ENCODE peak calls at places on chromosomes 4 and X, in five cellular contexts. X, D, O, K and H are unnamed samples.

GRCh38 chr4:76982638-76983579 is 33.4 kb downstream of the SEPTIN11 start:
- DNase-seq in X (no peak), D (no peak), O (peak), K (peak), H (no peak)

GRCh38 chr4:108008721-108009120 is 19.0 kb downstream of the HADH start:
- DNase-seq in X (peak), D (no peak), O (peak), K (no peak), H (peak)

GRCh38 chrX:151359931-151360871 is 36.8 kb upstream of the VMA21 start:
- DNase-seq in X (peak), D (peak), O (no peak), K (peak), H (peak)

GRCh38 chr4:18113710-18114331 is 92.3 kb upstream of the LCORL start:
- DNase-seq in X (no peak), D (no peak), O (no peak), K (no peak), H (no peak)

GRCh38 chr4:183142566-183143545 is 43.8 kb downstream of the WWC2 start:
- DNase-seq in X (peak), D (peak), O (peak), K (peak), H (peak)

GRCh38 chrX:112642349-112642748 is 37.4 kb downstream of the LHFPL1 start:
- DNase-seq in X (peak), D (peak), O (peak), K (peak), H (peak)

GRCh38 chrX:42247241-42247640 is 323.9 kb upstream of the CASK start:
- DNase-seq in X (peak), D (no peak), O (peak), K (peak), H (peak)

GRCh38 chr4:36285784-36286480 is 4.5 kb downstream of the DTHD1 start:
- DNase-seq in X (peak), D (no peak), O (no peak), K (no peak), H (peak)

GRCh38 chr4:148292596-148293175 is 149.5 kb downstream of the NR3C2 start:
- DNase-seq in X (no peak), D (no peak), O (no peak), K (no peak), H (no peak)

GRCh38 chr4:184983660-184984356 is 34.5 kb upstream of the HELT start:
- DNase-seq in X (peak), D (peak), O (peak), K (peak), H (peak)

GRCh38 chrX:97787849-97788248 is 904.1 kb downstream of the RPA4 start:
- DNase-seq in X (no peak), D (no peak), O (no peak), K (no peak), H (no peak)

GRCh38 chr4:125762537-125762936 is 447.8 kb downstream of the FAT4 start:
- DNase-seq in X (no peak), D (no peak), O (no peak), K (no peak), H (no peak)

GRCh38 chrX:134186362-134187121 is 50.4 kb upstream of the CCDC160 start:
- DNase-seq in X (peak), D (no peak), O (no peak), K (no peak), H (peak)

GRCh38 chr4:77818667-77819408 is at the start of gene CNOT6L:
- DNase-seq in X (peak), D (peak), O (peak), K (peak), H (peak)

GRCh38 chrX:50470103-50471031 is at the start of gene DGKK:
- DNase-seq in X (no peak), D (no peak), O (no peak), K (no peak), H (no peak)

GRCh38 chrX:75273483-75273882 is 402 bp upstream of the UPRT start:
- DNase-seq in X (no peak), D (peak), O (no peak), K (no peak), H (no peak)

GRCh38 chr4:1983846-1984405 is 24.8 kb downstream of the NELFA start:
- DNase-seq in X (no peak), D (peak), O (no peak), K (peak), H (no peak)

GRCh38 chrX:24298191-24298590 is 15.7 kb downstream of the SUPT20HL2 start:
- DNase-seq in X (no peak), D (no peak), O (peak), K (no peak), H (no peak)

GRCh38 chrX:125205918-125206665 is 113.6 kb upstream of the TEX13C start:
- DNase-seq in X (peak), D (peak), O (no peak), K (no peak), H (no peak)

GRCh38 chrX:154002215-154002719 is 17.4 kb downstream of the IRAK1 start:
- DNase-seq in X (peak), D (no peak), O (peak), K (peak), H (peak)

GRCh38 chr4:152289963-152290362 is 245.9 kb downstream of the FBXW7 start:
- DNase-seq in X (no peak), D (no peak), O (no peak), K (peak), H (no peak)

GRCh38 chrX:115576676-115577075 is 15.7 kb downstream of the PLS3 start:
- DNase-seq in X (no peak), D (no peak), O (no peak), K (no peak), H (no peak)

GRCh38 chr4:85829276-85830051 is 354.5 kb downstream of the ARHGAP24 start:
- DNase-seq in X (peak), D (no peak), O (peak), K (peak), H (peak)

GRCh38 chr4:41058426-41058825 is 155.9 kb downstream of the APBB2 start:
- DNase-seq in X (no peak), D (no peak), O (peak), K (no peak), H (no peak)

GRCh38 chrX:11424903-11425674 is 131.9 kb downstream of the AMELX start:
- DNase-seq in X (no peak), D (no peak), O (no peak), K (no peak), H (no peak)

GRCh38 chr4:9938933-9939332 is 82.4 kb downstream of the SLC2A9 start:
- DNase-seq in X (no peak), D (no peak), O (no peak), K (no peak), H (no peak)

GRCh38 chrX:47587091-47587891 is 5.1 kb downstream of the TIMP1 start:
- DNase-seq in X (peak), D (no peak), O (peak), K (no peak), H (peak)

GRCh38 chr4:32417113-32417704 is 1697.0 kb downstream of the PCDH7 start:
- DNase-seq in X (no peak), D (no peak), O (no peak), K (no peak), H (no peak)

GRCh38 chr4:129988957-129989356 is 893.0 kb downstream of the C4orf33 start:
- DNase-seq in X (no peak), D (no peak), O (no peak), K (no peak), H (no peak)
- H3K4me3 ChIP-seq in X (no peak), D (no peak), O (no peak), K (no peak), H (no peak)

GRCh38 chrX:77162777-77163176 is 284.4 kb upstream of the FGF16 start:
- DNase-seq in X (no peak), D (no peak), O (no peak), K (no peak), H (no peak)

DNA sequence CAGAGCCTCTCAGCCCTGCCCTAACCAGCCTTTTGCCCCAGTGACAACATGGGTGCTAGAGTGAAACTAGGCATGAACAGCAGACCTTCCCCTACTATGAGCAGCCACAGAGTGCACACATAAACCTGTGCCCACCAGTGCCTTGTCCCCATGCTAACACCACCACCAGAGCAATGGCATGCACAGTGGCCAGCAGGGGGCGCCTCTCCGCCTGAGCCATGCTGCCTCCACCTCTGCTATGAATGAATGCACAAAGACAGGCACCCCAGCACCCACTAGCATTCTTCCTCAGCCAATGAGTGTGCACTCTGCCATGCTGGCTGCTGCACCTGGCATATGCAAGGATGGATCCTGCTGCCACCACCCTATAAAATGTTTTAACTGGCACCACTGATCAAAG is 286.9 kb upstream of the FGF16 start:
- DNase-seq in X (no peak), D (no peak), O (no peak), K (no peak), H (peak)
- TF ChIP-seq CTCF in X (peak), D (no peak), O (peak), K (peak), H (no peak)

DNA sequence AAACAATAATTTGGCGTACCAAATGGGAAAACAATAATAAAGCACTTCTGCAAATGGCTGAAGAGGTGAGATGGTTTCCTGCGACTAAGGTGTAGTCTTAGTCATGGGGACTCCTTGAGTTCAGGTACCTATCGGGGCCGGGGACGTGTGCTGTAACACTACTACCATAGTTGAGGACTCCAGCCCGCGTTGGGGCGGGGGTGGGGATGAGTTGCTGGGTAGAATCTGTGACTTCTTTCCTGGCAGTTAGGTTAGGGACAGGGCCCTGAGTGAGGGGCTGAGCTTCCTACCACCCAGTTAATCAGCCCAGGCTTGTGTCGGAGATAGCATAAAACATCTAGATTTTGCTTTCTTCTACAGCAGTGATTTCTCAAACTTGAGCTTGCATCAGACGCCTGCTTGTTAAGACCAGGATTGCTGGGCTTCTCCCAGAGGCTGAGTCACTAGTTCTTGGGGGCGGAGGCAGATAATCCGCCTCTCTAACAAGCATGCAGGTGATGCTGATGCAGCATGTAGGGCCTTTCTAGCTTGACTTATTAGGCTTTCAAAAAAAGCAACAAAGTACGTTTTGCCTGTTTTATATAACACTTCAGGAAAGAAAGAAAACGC is 30.2 kb downstream of the RBBP7 start:
- DNase-seq in X (peak), D (no peak), O (peak), K (peak), H (peak)
- H3K4me3 ChIP-seq in X (no peak), D (no peak), O (no peak), K (no peak), H (no peak)

GRCh38 chrX:13432376-13432775 is 112.5 kb upstream of the ATXN3L start:
- DNase-seq in X (peak), D (peak), O (peak), K (peak), H (peak)
- TF ChIP-seq CTCF in X (no peak), D (no peak), O (no peak), K (no peak), H (no peak)